ENCODE peak calls at places on chromosomes 6 and 20, in nine cellular contexts. K is choroid plexus epithelial cell, Y is endodermal cell, H is cardiac fibroblast, M is GM13976, Z is fibroblast of lung, J is fibroblast of the aortic adventitia, B is cardiac muscle cell, P is A549. V is an unnamed sample.

GRCh38 chr6:21158149-21158548 is 435.4 kb upstream of the SOX4 start:
- DNase-seq in K (no peak), Y (no peak), H (no peak), M (no peak), Z (no peak), J (no peak), B (no peak), P (no peak), V (no peak)

GRCh38 chr6:149717255-149717587 is 680 bp downstream of the LATS1 start:
- DNase-seq in K (no peak), Y (no peak), H (no peak), M (no peak), Z (no peak), J (no peak), B (no peak), P (no peak), V (no peak)

GRCh38 chr20:10504893-10505292 is 69.8 kb downstream of the SLX4IP start:
- DNase-seq in K (peak; percentile 53), Y (no peak), H (peak; percentile 60), M (no peak), Z (peak; percentile 81), J (peak; percentile 45), B (no peak), P (no peak), V (no peak)

GRCh38 chr20:54092021-54092420 is 21.6 kb upstream of the BCAS1 start:
- DNase-seq in K (no peak), Y (no peak), H (no peak), M (no peak), Z (no peak), J (no peak), B (no peak), P (no peak), V (no peak)

GRCh38 chr20:12040261-12040660 is 122.6 kb downstream of the BTBD3 start:
- DNase-seq in K (no peak), Y (no peak), H (no peak), M (no peak), Z (no peak), J (no peak), B (no peak), P (no peak), V (no peak)

GRCh38 chr20:40811004-40811403 is 122.0 kb upstream of the MAFB start:
- DNase-seq in K (no peak), Y (peak; percentile 5), H (no peak), M (no peak), Z (no peak), J (no peak), B (no peak), P (no peak), V (no peak)

GRCh38 chr20:22836877-22837276 is 198.2 kb upstream of the SSTR4 start:
- DNase-seq in K (peak; percentile 66), Y (peak; percentile 35), H (peak; percentile 51), M (no peak), Z (no peak), J (peak; percentile 7), B (peak; percentile 15), P (peak; percentile 51), V (no peak)

GRCh38 chr6:149128489-149129145 is 188.9 kb upstream of the TAB2 start:
- DNase-seq in K (peak; percentile 65), Y (no peak), H (no peak), M (no peak), Z (peak; percentile 51), J (no peak), B (no peak), P (no peak), V (no peak)

GRCh38 chr6:158758464-158758863 is 60.7 kb downstream of the EZR start:
- DNase-seq in K (peak; percentile 63), Y (peak; percentile 86), H (peak; percentile 19), M (no peak), Z (peak; percentile 24), J (no peak), B (peak; percentile 86), P (no peak), V (no peak)

GRCh38 chr20:38536310-38536709 is 44.7 kb upstream of the ADIG start:
- DNase-seq in K (peak; percentile 69), Y (no peak), H (no peak), M (no peak), Z (peak; percentile 67), J (peak; percentile 15), B (no peak), P (no peak), V (no peak)

GRCh38 chr6:147789430-147789947 is 281.0 kb downstream of the SAMD5 start:
- DNase-seq in K (no peak), Y (no peak), H (no peak), M (no peak), Z (no peak), J (no peak), B (no peak), P (no peak), V (no peak)
- TF ChIP-seq CTCF in K (no peak), Y (no peak), H (no peak), M (no peak), Z (no peak), J (no peak), B (no peak), P (no peak), V (no peak)

GRCh38 chr20:325889-326644 is 715 bp downstream of the SOX12 start:
- DNase-seq in K (peak; percentile 80), Y (peak; percentile 89), H (peak; percentile 72), M (peak; percentile 72), Z (peak; percentile 66), J (peak; percentile 56), B (peak; percentile 81), P (peak; percentile 77), V (peak; percentile 49)

GRCh38 chr20:327946-328563 is 2.7 kb downstream of the SOX12 start:
- DNase-seq in K (peak; percentile 37), Y (no peak), H (peak; percentile 21), M (no peak), Z (peak; percentile 37), J (no peak), B (no peak), P (no peak), V (no peak)

GRCh38 chr20:325043-325888 is at the start of gene SOX12:
- DNase-seq in K (peak; percentile 93), Y (peak; percentile 99), H (peak; percentile 95), M (peak; percentile 96), Z (peak; percentile 90), J (peak; percentile 85), B (peak; percentile 97), P (peak; percentile 97), V (peak; percentile 94)

GRCh38 chr20:327041-327945 is 1.9 kb downstream of the SOX12 start:
- DNase-seq in K (peak; percentile 94), Y (peak; percentile 97), H (peak; percentile 96), M (peak; percentile 95), Z (peak; percentile 93), J (peak; percentile 88), B (peak; percentile 97), P (peak; percentile 95), V (no peak)

GRCh38 chr20:326645-327031 is 1.3 kb downstream of the SOX12 start:
- DNase-seq in K (peak; percentile 20), Y (peak; percentile 83), H (peak; percentile 24), M (no peak), Z (peak; percentile 25), J (no peak), B (peak; percentile 67), P (peak; percentile 73), V (peak; percentile 27)
- TF ChIP-seq CTCF in K (peak; percentile 5), Y (peak; percentile 15), H (no peak), M (no peak), Z (no peak), J (no peak), B (no peak), P (no peak), V (no peak)

GRCh38 chr20:14189794-14190402 is 147.5 kb downstream of the FLRT3 start:
- DNase-seq in K (peak; percentile 79), Y (no peak), H (peak; percentile 53), M (no peak), Z (peak; percentile 69), J (peak; percentile 76), B (peak; percentile 47), P (peak; percentile 69), V (peak; percentile 46)
- TF ChIP-seq CTCF in K (peak; percentile 62), Y (peak; percentile 59), H (no peak), M (no peak), Z (peak; percentile 63), J (peak; percentile 57), B (peak; percentile 29), P (peak; percentile 69), V (peak; percentile 50)

GRCh38 chr20:57693002-57693582 is 16.7 kb downstream of the PMEPA1 start:
- DNase-seq in K (peak; percentile 10), Y (peak; percentile 79), H (no peak), M (no peak), Z (no peak), J (no peak), B (no peak), P (no peak), V (no peak)
- TF ChIP-seq CTCF in K (peak; percentile 28), Y (peak; percentile 73), H (no peak), M (no peak), Z (no peak), J (no peak), B (no peak), P (peak; percentile 15), V (peak; percentile 69)

GRCh38 chr6:93447874-93448273 is 28.5 kb upstream of the EPHA7 start:
- DNase-seq in K (peak; percentile 15), Y (no peak), H (no peak), M (no peak), Z (no peak), J (no peak), B (no peak), P (no peak), V (no peak)
- TF ChIP-seq CTCF in K (peak; percentile 27), Y (peak; percentile 59), H (no peak), M (no peak), Z (no peak), J (no peak), B (no peak), P (no peak), V (peak; percentile 21)

GRCh38 chr6:116881236-116881635 is 4.2 kb downstream of the RFX6 start:
- DNase-seq in K (peak; percentile 26), Y (no peak), H (no peak), M (no peak), Z (peak; percentile 21), J (peak; percentile 4), B (no peak), P (no peak), V (no peak)

GRCh38 chr6:116876107-116876506 is 935 bp upstream of the RFX6 start:
- DNase-seq in K (no peak), Y (no peak), H (no peak), M (no peak), Z (no peak), J (no peak), B (no peak), P (no peak), V (no peak)

GRCh38 chr6:116872771-116873170 is 4.3 kb upstream of the RFX6 start:
- DNase-seq in K (no peak), Y (no peak), H (no peak), M (no peak), Z (no peak), J (no peak), B (no peak), P (no peak), V (no peak)

GRCh38 chr6:116876635-116877611 is at the start of gene RFX6:
- DNase-seq in K (no peak), Y (peak; percentile 85), H (no peak), M (peak; percentile 27), Z (no peak), J (no peak), B (peak; percentile 37), P (no peak), V (no peak)

GRCh38 chr6:116877743-116878142 is 701 bp downstream of the RFX6 start:
- DNase-seq in K (no peak), Y (peak; percentile 50), H (no peak), M (no peak), Z (no peak), J (no peak), B (no peak), P (no peak), V (no peak)
- TF ChIP-seq CTCF in K (no peak), Y (peak; percentile 53), H (no peak), M (no peak), Z (no peak), J (no peak), B (no peak), P (no peak), V (no peak)

V was measured in MM.1S.